ENCODE peak calls at places on chromosomes 6 and 20, in five cellular contexts. One of them, this sample, is unnamed.

GRCh38 chr20:10922941-10923340 is 249.1 kb upstream of the JAG1 start:
- DNase-seq in heart left ventricle: no peak
- DNase-seq in NCI-H524: no peak
- DNase-seq in amniotic stem cell: peak
- DNase-seq in NB4: no peak
- DNase-seq in this sample: peak

GRCh38 chr6:101011165-101011564 is 130.0 kb upstream of the ASCC3 start:
- DNase-seq in NB4: no peak
- DNase-seq in amniotic stem cell: no peak
- DNase-seq in heart left ventricle: no peak
- DNase-seq in NCI-H524: no peak
- DNase-seq in this sample: peak

GRCh38 chr6:53706525-53706924 is 41.0 kb upstream of the KLHL31 start:
- DNase-seq in NB4: no peak
- DNase-seq in heart left ventricle: no peak
- DNase-seq in NCI-H524: no peak
- DNase-seq in amniotic stem cell: no peak
- DNase-seq in this sample: no peak

GRCh38 chr6:123841067-123841896 is 37.6 kb downstream of the NKAIN2 start:
- DNase-seq in NCI-H524: peak
- DNase-seq in heart left ventricle: no peak
- DNase-seq in NB4: no peak
- DNase-seq in amniotic stem cell: no peak
- DNase-seq in this sample: no peak

GRCh38 chr20:1933465-1933870 is 38.3 kb downstream of the SIRPA start:
- DNase-seq in NB4: no peak
- DNase-seq in amniotic stem cell: no peak
- DNase-seq in heart left ventricle: peak
- DNase-seq in NCI-H524: no peak
- DNase-seq in this sample: no peak

GRCh38 chr6:88840289-88840688 is 123.1 kb downstream of the RNGTT start:
- DNase-seq in amniotic stem cell: no peak
- DNase-seq in heart left ventricle: no peak
- DNase-seq in NCI-H524: no peak
- DNase-seq in NB4: no peak
- DNase-seq in this sample: no peak

GRCh38 chr20:10132391-10132790 is 86.2 kb upstream of the SNAP25 start:
- DNase-seq in heart left ventricle: no peak
- DNase-seq in NCI-H524: no peak
- DNase-seq in amniotic stem cell: no peak
- DNase-seq in NB4: no peak
- DNase-seq in this sample: no peak

GRCh38 chr6:159790149-159790946 is at the start of gene MRPL18:
- DNase-seq in NB4: peak
- DNase-seq in heart left ventricle: peak
- DNase-seq in amniotic stem cell: peak
- DNase-seq in NCI-H524: peak
- DNase-seq in this sample: peak

GRCh38 chr6:25883991-25884390 is 9.9 kb upstream of the SLC17A3 start:
- DNase-seq in NB4: no peak
- DNase-seq in heart left ventricle: no peak
- DNase-seq in amniotic stem cell: no peak
- DNase-seq in NCI-H524: no peak
- DNase-seq in this sample: peak

GRCh38 chr6:22921831-22922230 is 352.5 kb downstream of the HDGFL1 start:
- DNase-seq in heart left ventricle: no peak
- DNase-seq in NCI-H524: no peak
- DNase-seq in NB4: no peak
- DNase-seq in amniotic stem cell: no peak
- DNase-seq in this sample: no peak

GRCh38 chr6:35686873-35687557 is 1.7 kb downstream of the FKBP5 start:
- DNase-seq in NCI-H524: no peak
- DNase-seq in heart left ventricle: no peak
- DNase-seq in NB4: peak
- DNase-seq in amniotic stem cell: no peak
- DNase-seq in this sample: peak

GRCh38 chr6:109456710-109457595 is 1.4 kb upstream of the MICAL1 start:
- DNase-seq in amniotic stem cell: no peak
- DNase-seq in NCI-H524: no peak
- DNase-seq in heart left ventricle: peak
- DNase-seq in NB4: no peak
- DNase-seq in this sample: no peak

GRCh38 chr6:109690373-109690739 is 646 bp downstream of the AK9 start:
- DNase-seq in NB4: peak
- DNase-seq in heart left ventricle: peak
- DNase-seq in NCI-H524: peak
- DNase-seq in amniotic stem cell: no peak
- DNase-seq in this sample: peak

GRCh38 chr6:112401083-112401482 is 54.0 kb downstream of the RFPL4B start:
- DNase-seq in NCI-H524: no peak
- DNase-seq in heart left ventricle: no peak
- DNase-seq in amniotic stem cell: no peak
- DNase-seq in NB4: no peak
- DNase-seq in this sample: no peak

GRCh38 chr6:148501178-148501590 is 158.5 kb downstream of the SASH1 start:
- DNase-seq in NCI-H524: no peak
- DNase-seq in amniotic stem cell: no peak
- DNase-seq in NB4: no peak
- DNase-seq in heart left ventricle: peak
- DNase-seq in this sample: no peak

GRCh38 chr20:43959079-43959919 is 44.6 kb downstream of the TOX2 start:
- DNase-seq in NCI-H524: no peak
- DNase-seq in amniotic stem cell: no peak
- DNase-seq in heart left ventricle: peak
- DNase-seq in NB4: peak
- DNase-seq in this sample: peak

GRCh38 chr6:110415297-110415916 is at the start of gene DDO:
- DNase-seq in heart left ventricle: peak
- DNase-seq in amniotic stem cell: no peak
- DNase-seq in NCI-H524: no peak
- DNase-seq in NB4: no peak
- DNase-seq in this sample: peak

GRCh38 chr6:168370310-168370991 is 50.9 kb upstream of the DACT2 start:
- DNase-seq in heart left ventricle: peak
- DNase-seq in amniotic stem cell: no peak
- DNase-seq in NB4: peak
- DNase-seq in NCI-H524: peak
- DNase-seq in this sample: peak

GRCh38 chr20:58293453-58293852 is 16.1 kb upstream of the RAB22A start:
- DNase-seq in NCI-H524: peak
- DNase-seq in NB4: peak
- DNase-seq in amniotic stem cell: no peak
- DNase-seq in heart left ventricle: peak
- DNase-seq in this sample: peak

GRCh38 chr6:120805267-120805666 is 529.0 kb downstream of the TBC1D32 start:
- DNase-seq in NB4: no peak
- DNase-seq in heart left ventricle: no peak
- DNase-seq in NCI-H524: no peak
- DNase-seq in amniotic stem cell: no peak
- DNase-seq in this sample: no peak

GRCh38 chr6:24933266-24933665 is 2.5 kb downstream of the RIPOR2 start:
- DNase-seq in NB4: no peak
- DNase-seq in amniotic stem cell: no peak
- DNase-seq in NCI-H524: peak
- DNase-seq in heart left ventricle: no peak
- DNase-seq in this sample: no peak

GRCh38 chr20:33291830-33292355 is 8.9 kb downstream of the BPIFB1 start:
- DNase-seq in NCI-H524: peak
- DNase-seq in amniotic stem cell: no peak
- DNase-seq in heart left ventricle: no peak
- DNase-seq in NB4: peak
- DNase-seq in this sample: peak

This sample was measured in OCI-M1.